ENCODE peak calls at places on chromosome 22, in seven cellular contexts. A is HCT116, D is A549, E is spleen, W is adrenal gland, U is stomach, X is breast epithelium. K is an unnamed sample.

GRCh38 chr22:45638834-45639746 is 32.5 kb upstream of the ATXN10 start:
- DNase-seq in A (peak), D (peak), E (no peak), W (peak), U (peak), X (no peak), K (peak)

GRCh38 chr22:46067159-46068111 is 82.9 kb upstream of the PPARA start:
- DNase-seq in A (no peak), D (no peak), E (peak), W (no peak), U (peak), X (peak), K (no peak)

GRCh38 chr22:29245626-29246385 is 22.0 kb downstream of the RHBDD3 start:
- DNase-seq in A (peak), D (peak), E (peak), W (peak), U (peak), X (peak), K (peak)

GRCh38 chr22:24985824-24986214 is 33.3 kb downstream of the KIAA1671 start:
- DNase-seq in A (no peak), D (no peak), E (no peak), W (peak), U (no peak), X (no peak), K (no peak)

GRCh38 chr22:25895678-25896077 is 153.7 kb downstream of the MYO18B start:
- DNase-seq in A (no peak), D (no peak), E (no peak), W (no peak), U (no peak), X (no peak), K (no peak)

GRCh38 chr22:27705391-27706080 is 96.0 kb downstream of the MN1 start:
- DNase-seq in A (no peak), D (no peak), E (no peak), W (no peak), U (no peak), X (no peak), K (no peak)

GRCh38 chr22:32735516-32735915 is 66.0 kb upstream of the TIMP3 start:
- DNase-seq in A (no peak), D (no peak), E (no peak), W (no peak), U (no peak), X (no peak), K (no peak)

GRCh38 chr22:50487290-50488005 is 789 bp downstream of the MIOX start:
- DNase-seq in A (no peak), D (no peak), E (no peak), W (no peak), U (no peak), X (no peak), K (no peak)

GRCh38 chr22:26848244-26848920 is 191.0 kb downstream of the MIAT start:
- DNase-seq in A (no peak), D (no peak), E (no peak), W (no peak), U (no peak), X (no peak), K (no peak)

GRCh38 chr22:50246242-50247175 is 1.7 kb upstream of the TUBGCP6 start:
- DNase-seq in A (no peak), D (no peak), E (no peak), W (no peak), U (no peak), X (no peak), K (peak)

GRCh38 chr22:17198188-17199130 is 20.8 kb downstream of the ADA2 start:
- DNase-seq in A (no peak), D (no peak), E (no peak), W (no peak), U (no peak), X (no peak), K (no peak)

GRCh38 chr22:24379536-24379935 is 47.9 kb upstream of the ADORA2A start:
- DNase-seq in A (no peak), D (no peak), E (no peak), W (no peak), U (no peak), X (no peak), K (no peak)

GRCh38 chr22:46149493-46149997 is 781 bp upstream of the PPARA start:
- DNase-seq in A (no peak), D (no peak), E (peak), W (peak), U (peak), X (no peak), K (peak)

GRCh38 chr22:24413271-24413670 is 14.1 kb upstream of the ADORA2A start:
- DNase-seq in A (no peak), D (no peak), E (no peak), W (no peak), U (no peak), X (no peak), K (no peak)

GRCh38 chr22:21567456-21568206 is at the start of gene UBE2L3:
- DNase-seq in A (peak), D (peak), E (peak), W (peak), U (peak), X (peak), K (peak)
- TF ChIP-seq POLR2A in A (peak), D (peak), E (no peak), W (peak), U (no peak), X (no peak), K (peak)

GRCh38 chr22:40733919-40734318 is 54.6 kb downstream of the MCHR1 start:
- DNase-seq in A (no peak), D (no peak), E (no peak), W (no peak), U (no peak), X (no peak), K (no peak)
- TF ChIP-seq POLR2A in A (no peak), D (no peak), E (no peak), W (no peak), U (no peak), X (no peak), K (no peak)

DNA sequence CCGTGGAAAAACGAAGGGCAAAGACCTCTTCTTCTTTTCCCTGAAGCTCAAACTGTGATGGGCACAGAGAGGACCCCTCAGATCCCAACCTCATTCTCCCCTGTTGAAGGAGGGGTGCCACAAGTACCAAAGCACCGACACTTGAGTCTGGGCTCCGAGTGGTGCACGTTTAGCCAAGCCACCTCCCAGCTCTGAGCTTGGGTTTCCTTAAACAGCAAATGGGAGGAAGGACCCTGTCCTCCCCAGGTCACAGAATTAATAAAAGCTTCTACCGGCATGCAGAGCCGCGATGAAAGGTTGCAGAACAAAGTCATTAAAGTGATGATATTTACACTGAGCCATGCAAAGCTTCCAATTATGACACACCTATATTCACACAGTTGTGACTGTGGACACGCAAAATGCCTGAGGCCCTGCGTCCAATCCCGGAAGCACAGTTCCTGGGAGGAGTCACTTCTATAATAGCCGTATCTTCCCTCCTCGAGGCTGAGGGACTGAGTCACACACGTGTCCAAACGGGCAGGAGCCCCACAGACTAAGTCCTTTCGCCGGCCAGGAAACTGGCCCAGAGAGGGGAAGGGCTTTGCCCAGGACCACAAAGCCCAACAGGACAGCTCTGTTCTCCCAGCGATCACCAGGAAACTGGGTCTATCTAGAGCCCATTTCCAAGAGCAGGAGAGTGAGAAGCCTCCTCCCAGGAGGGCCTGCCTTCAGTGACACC is 922 bp upstream of the CSNK1E start:
- DNase-seq in A (peak), D (peak), E (no peak), W (peak), U (peak), X (peak), K (peak)
- TF ChIP-seq POLR2A in A (peak), D (no peak), E (no peak), W (peak), U (no peak), X (no peak), K (peak)

DNA sequence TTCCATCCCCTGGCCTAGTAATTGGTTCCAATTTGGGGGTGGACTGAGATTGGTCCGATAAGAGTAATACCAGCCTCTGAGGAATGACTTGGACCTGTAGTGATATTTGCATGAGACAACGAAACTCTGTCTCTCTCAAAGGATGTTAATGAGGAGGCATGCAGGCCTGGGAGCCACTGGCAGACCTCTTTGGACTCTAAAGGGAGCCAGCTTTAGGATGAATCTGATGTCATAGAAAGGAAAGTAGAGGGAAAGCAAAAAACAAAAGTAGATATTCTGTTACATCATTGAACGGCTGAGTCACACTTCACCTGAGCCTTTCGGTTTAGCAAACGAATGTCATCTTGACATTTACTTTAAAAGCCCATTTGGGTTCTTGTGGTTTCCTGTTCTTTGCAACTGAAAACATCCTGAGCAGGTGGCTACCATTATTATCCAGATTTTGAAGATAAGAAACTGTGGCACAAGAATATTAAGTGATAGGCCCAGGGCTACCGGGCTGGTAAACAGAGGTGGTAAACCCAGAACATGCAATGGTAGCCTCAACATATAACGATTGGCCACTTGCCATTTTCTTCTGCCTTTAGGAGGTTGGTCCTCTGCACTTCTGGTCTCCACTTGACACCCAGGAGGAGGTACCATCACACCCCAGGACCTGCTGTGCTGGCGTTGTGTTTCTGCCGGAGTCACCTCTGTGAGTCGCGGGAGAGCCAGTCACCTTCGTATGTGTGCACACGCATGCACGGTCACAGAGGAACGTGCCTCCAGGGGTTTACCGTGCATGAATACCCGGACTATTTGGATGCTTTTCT is 42.7 kb downstream of the RTL6 start:
- DNase-seq in A (no peak), D (no peak), E (peak), W (no peak), U (peak), X (peak), K (no peak)
- TF ChIP-seq POLR2A in A (no peak), D (no peak), E (no peak), W (no peak), U (no peak), X (no peak), K (no peak)

DNA sequence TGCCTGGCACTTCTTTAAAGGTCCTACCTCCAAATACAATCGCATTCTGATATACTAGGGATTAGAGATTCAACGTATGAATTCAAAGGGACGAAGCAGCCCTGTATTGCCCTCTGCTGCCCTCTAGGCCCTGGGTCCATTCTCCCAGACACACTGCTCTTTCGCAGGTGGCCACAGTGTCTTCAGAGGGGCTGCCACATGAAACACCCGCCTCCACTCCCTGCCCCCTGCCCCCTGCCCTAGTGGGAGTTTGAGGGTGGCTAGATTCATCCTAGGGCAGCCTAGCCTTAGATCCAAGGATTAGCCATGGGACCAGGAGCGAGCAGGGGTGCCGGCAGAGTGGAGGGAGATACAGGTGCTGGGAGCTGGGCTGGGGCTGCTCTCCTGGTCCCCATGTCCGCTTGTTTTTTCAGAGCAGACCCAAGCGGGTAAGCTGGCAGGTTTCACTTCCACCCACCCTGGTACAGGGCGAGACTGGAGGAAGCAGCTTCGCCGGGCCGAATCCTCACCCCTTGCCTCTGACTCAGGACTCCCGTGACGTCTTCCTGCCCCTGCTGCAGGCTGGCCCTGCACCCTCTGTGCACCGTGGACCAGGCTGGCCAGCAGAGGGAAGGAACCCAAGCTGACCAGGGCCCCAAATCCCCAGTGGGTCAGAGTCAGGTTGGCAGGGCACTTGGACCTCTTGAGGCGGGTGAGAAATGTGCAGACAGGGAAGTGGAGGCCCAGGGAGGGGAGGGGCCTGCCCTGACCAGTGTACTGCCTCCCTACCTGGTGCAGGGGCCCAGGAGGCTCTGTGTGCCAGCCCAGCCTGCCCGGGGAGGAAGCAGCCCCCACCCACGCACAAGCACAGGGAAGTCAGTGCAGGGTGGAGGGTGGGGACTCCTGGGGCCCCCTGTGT is 28.4 kb upstream of the HMOX1 start:
- DNase-seq in A (no peak), D (peak), E (peak), W (peak), U (peak), X (no peak), K (peak)
- TF ChIP-seq POLR2A in A (no peak), D (no peak), E (no peak), W (peak), U (no peak), X (no peak), K (peak)

DNA sequence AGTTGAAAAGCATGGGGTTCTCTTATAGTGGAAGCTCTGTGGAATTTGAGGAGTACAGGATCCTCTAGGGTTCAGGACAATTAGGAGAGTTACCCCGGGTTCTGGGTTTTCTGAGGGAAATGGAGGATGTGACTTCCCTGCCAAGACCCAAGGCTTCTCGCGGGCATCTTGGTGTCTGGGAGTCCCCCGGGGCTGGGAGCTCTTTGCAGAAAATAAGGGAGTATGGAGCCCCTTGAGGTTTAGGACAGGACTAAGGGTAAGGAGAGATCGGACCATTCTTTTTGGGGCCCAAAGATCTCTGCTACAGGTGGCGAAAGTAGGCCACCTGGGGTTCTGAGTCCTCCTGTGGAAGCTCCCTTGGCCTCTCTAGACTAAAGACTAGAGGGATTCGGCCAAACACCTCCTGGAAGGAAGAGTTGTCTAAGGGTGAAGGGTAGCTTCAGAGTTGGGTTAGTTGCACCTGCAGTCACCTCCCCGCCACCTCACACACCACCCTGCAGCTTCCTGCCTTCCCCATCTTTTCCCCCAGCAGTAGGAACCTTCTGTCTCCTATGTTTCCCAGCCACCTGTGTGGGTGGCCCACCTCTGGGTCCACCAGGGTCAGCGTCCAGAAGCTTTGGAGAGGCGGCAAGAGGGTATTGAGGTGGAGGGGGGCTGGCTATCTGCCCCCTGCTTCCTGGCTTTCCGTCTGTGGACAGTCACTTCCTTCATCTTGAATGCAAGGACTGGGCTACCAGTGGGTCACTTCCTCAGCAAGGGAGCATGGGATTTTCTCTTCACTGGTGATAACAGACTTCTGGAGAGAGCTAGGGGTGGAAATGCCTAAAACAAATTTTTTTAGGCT is 907 bp downstream of the LIMK2 start:
- DNase-seq in A (no peak), D (no peak), E (peak), W (no peak), U (no peak), X (no peak), K (no peak)
- TF ChIP-seq POLR2A in A (no peak), D (no peak), E (no peak), W (no peak), U (no peak), X (no peak), K (no peak)

DNA sequence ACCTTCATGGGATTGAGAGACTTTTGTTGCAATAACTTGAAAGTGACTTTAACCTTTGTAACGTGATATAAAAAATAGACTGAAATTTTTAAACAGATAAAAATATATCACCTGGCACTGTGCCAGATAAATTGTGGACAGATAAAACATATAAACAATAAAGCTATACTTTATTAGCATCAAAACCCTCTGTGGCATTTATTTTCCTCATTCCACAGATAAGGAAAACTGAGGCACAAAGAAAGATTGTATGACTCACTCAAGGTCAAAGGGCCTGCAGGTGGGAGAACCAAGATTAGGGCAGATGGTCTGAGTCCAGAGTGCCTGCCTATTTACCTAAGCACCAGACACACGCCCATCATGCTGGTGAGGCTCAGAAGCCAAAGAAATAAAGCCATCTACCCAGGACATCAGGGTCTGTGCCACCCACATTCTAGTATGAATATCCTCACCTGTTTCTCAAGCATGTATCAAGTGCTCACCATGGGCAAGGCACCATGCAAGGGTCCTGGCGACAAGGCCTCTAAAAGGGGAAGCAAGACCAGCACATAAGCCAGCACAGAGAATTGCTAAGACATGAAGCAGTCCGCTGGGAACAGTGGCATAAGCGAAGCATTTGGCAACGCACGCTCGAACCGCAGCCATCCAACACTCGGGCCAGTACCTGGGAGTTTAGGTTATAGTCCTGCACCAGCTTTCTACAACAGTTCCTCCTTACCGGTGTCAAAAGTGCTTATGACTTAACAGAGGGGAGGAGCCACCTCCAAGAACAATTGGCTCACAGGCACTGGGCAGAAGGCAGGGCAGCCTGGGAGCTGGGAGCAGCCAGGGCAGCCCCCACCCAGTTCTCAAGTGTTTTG is 17.6 kb downstream of the MYH9 start:
- DNase-seq in A (no peak), D (peak), E (peak), W (peak), U (peak), X (peak), K (peak)
- TF ChIP-seq POLR2A in A (no peak), D (no peak), E (no peak), W (peak), U (no peak), X (no peak), K (no peak)

GRCh38 chr22:38843716-38844660 is at the start of gene NPTXR:
- DNase-seq in A (no peak), D (peak), E (no peak), W (peak), U (peak), X (no peak), K (peak)
- TF ChIP-seq POLR2A in A (peak), D (peak), E (no peak), W (peak), U (no peak), X (no peak), K (no peak)

DNA sequence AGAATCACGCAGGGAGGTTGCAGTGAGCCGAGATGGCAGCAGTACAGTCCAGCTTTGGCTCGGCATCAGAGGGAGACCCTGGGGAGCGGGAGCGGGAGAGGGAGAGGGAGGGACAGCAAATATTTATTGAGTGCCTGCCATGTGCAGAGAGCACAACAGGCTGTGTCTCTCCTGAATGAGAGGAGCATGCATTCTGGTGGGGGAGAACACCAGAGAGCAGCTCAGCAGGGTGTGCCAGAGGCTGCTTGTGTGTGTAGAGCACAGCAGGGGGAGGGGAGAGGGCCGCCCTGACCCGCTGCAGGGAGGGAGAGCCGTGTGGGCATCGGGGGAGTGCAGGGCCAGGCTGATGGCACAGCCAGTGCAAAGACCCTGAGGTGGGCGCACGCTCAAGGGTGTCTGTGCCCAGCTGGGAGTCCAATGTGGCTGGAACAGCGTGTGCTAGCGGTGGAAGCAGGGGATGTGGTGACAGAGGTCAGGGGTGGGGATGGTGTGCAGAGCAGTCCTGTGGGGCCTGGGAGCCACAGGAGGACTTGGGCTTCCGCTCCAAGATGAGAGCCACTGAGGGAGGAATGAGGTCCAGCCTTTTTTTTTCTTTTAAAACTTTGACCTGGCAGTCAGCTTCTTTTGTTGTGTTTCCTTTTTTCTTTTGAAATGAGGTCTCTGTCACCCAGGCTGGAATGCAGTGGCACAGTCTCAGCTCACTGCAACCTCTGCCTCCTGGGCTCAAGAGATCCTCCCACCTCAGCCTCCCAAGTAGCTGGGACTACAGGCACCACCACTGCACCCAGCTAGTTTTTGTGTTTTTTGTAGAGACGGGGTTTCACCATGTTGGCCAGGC is 12.0 kb downstream of the PPIL2 start:
- DNase-seq in A (no peak), D (no peak), E (no peak), W (no peak), U (no peak), X (no peak), K (no peak)
- TF ChIP-seq POLR2A in A (no peak), D (no peak), E (no peak), W (no peak), U (no peak), X (no peak), K (no peak)